ENCODE peak calls at places on chromosome 19, in seven cellular contexts. K is adrenal gland, U is testis, R is IMR-90, B is tibial nerve, X is A549, N is transverse colon. W is an unnamed sample.

GRCh38 chr19:7873304-7874079 is 698 bp downstream of the PRR36 start:
- DNase-seq in U (no peak), R (no peak), K (no peak), N (no peak), X (no peak), B (no peak), W (no peak)

GRCh38 chr19:49946415-49946814 is 14.6 kb downstream of the SIGLEC11 start:
- DNase-seq in U (peak), K (no peak), N (no peak), R (no peak), X (no peak), B (no peak), W (no peak)

GRCh38 chr19:50695251-50696064 is 24.1 kb downstream of the SHANK1 start:
- DNase-seq in U (no peak), R (no peak), N (no peak), X (peak), K (no peak), B (no peak), W (peak)

GRCh38 chr19:12825259-12826131 is 8.9 kb downstream of the RTBDN start:
- DNase-seq in K (no peak), B (no peak), R (no peak), X (peak), N (no peak), U (no peak), W (peak)

GRCh38 chr19:44658069-44658727 is 13.1 kb upstream of the CEACAM19 start:
- DNase-seq in N (no peak), K (no peak), U (peak), X (peak), B (no peak), R (no peak), W (no peak)

GRCh38 chr19:48784527-48784926 is 26.3 kb downstream of the BCAT2 start:
- DNase-seq in R (no peak), X (peak), B (no peak), K (peak), U (no peak), N (no peak), W (peak)

GRCh38 chr19:16091546-16092475 is 15.5 kb downstream of the TPM4 start:
- DNase-seq in B (no peak), X (peak), N (no peak), R (no peak), K (no peak), U (no peak), W (peak)

GRCh38 chr19:9073806-9074205 is 13.1 kb upstream of the OR1M1 start:
- DNase-seq in B (no peak), R (no peak), U (no peak), K (no peak), N (no peak), X (no peak), W (no peak)

GRCh38 chr19:54035215-54036178 is 28.2 kb downstream of the VSTM1 start:
- DNase-seq in R (peak), U (no peak), X (peak), N (no peak), B (no peak), K (no peak), W (no peak)

GRCh38 chr19:5578094-5578846 is 10.5 kb upstream of the TINCR start:
- DNase-seq in R (peak), X (peak), B (peak), U (peak), K (peak), N (peak), W (peak)

GRCh38 chr19:57559008-57559403 is 657 bp downstream of the ZNF550 start:
- DNase-seq in N (peak), U (peak), X (peak), R (no peak), B (no peak), K (peak), W (peak)

GRCh38 chr19:2550431-2551171 is 74.7 kb downstream of the GADD45B start:
- DNase-seq in B (no peak), N (no peak), R (no peak), X (no peak), K (no peak), U (no peak), W (no peak)

GRCh38 chr19:28334419-28334818 is 878.5 kb downstream of the UQCRFS1 start:
- DNase-seq in U (no peak), R (no peak), K (no peak), X (no peak), N (no peak), B (no peak), W (no peak)

GRCh38 chr19:32676186-32676894 is 692 bp downstream of the RGS9BP start:
- DNase-seq in B (no peak), X (peak), U (no peak), N (no peak), K (peak), R (no peak), W (peak)

GRCh38 chr19:54190942-54191670 is at the start of gene TSEN34:
- DNase-seq in B (peak), X (no peak), N (peak), K (peak), U (peak), R (peak), W (peak)

GRCh38 chr19:42528354-42529247 is at the start of gene CEACAM1:
- DNase-seq in N (peak), X (no peak), U (peak), B (no peak), K (peak), R (no peak), W (no peak)

GRCh38 chr19:46685189-46685588 is 24.2 kb upstream of the DACT3 start:
- DNase-seq in R (no peak), B (no peak), N (no peak), K (no peak), X (no peak), U (no peak), W (no peak)

GRCh38 chr19:3275068-3275582 is 50.7 kb downstream of the CELF5 start:
- DNase-seq in K (no peak), B (no peak), N (no peak), X (peak), R (no peak), U (peak), W (no peak)

GRCh38 chr19:5193192-5193591 is 147.4 kb downstream of the PTPRS start:
- DNase-seq in X (no peak), U (no peak), N (no peak), B (no peak), K (no peak), R (no peak), W (no peak)

GRCh38 chr19:507286-508203 is at the start of gene TPGS1:
- DNase-seq in U (peak), R (peak), K (peak), X (peak), N (peak), B (peak), W (peak)
- TF ChIP-seq POLR2A in U (no peak), R (peak), K (peak), X (peak), N (peak), B (no peak), W (peak)

GRCh38 chr19:38315657-38316476 is at the start of gene YIF1B:
- DNase-seq in U (peak), N (peak), B (peak), K (peak), X (peak), R (peak), W (peak)
- TF ChIP-seq POLR2A in U (no peak), N (peak), B (no peak), K (no peak), X (peak), R (no peak), W (peak)

DNA sequence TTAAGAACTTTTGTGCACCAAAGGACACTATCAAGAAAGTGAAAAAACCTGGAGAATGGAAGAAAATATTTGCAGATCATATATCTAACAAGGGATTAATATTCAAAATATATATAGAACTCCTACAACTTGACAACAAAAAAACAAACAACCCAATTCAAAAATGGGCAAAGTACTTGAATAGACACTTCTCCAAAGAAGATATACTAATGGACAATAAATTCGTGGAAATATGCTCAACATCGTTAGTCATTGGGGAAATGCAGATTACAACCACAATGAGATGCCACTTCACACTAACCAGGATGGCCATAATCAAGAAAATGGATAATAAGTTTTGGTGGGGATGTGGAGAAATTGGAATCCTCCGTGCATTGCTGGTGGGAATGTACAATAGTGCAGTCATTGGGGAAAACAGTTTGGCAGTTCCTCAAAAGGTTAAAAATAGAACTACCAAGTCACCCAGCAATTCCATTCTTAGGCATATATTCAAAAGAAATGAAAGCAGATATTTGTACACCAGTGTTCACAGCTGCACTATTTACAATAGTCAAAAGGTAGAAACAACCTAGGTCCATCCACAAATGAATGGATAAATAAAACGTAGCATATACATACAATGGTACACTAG is 2.2 kb upstream of the LSR start:
- DNase-seq in R (no peak), B (no peak), X (no peak), U (no peak), N (no peak), K (no peak), W (no peak)
- TF ChIP-seq POLR2A in R (no peak), B (no peak), X (no peak), U (no peak), N (no peak), K (no peak), W (no peak)

GRCh38 chr19:18665771-18666202 is 17.7 kb upstream of the CRTC1 start:
- DNase-seq in R (no peak), X (no peak), U (no peak), N (no peak), K (no peak), B (no peak), W (no peak)
- TF ChIP-seq POLR2A in R (no peak), X (no peak), U (no peak), N (no peak), K (no peak), B (no peak), W (no peak)